ENCODE peak calls at places on chromosomes 13 and 19, in six cellular contexts. A is NT2/D1, B is K562, S is SK-N-SH, P is GM12878, W is H1. T is an unnamed sample.

GRCh38 chr13:37495046-37495445 is 103.5 kb downstream of the POSTN start:
- DNase-seq in A (no peak), B (no peak), S (no peak), P (no peak), W (no peak), T (no peak)

GRCh38 chr19:805600-806550 is 8.6 kb downstream of the PTBP1 start:
- DNase-seq in A (no peak), B (no peak), S (peak), P (no peak), W (no peak), T (no peak)

GRCh38 chr19:45791744-45792481 is 732 bp downstream of the DMWD start:
- DNase-seq in A (no peak), B (no peak), S (no peak), P (no peak), W (no peak), T (no peak)

GRCh38 chr13:79659161-79659560 is 178.2 kb downstream of the NDFIP2 start:
- DNase-seq in A (no peak), B (no peak), S (peak), P (no peak), W (no peak), T (no peak)

GRCh38 chr13:107512551-107512950 is 702.8 kb downstream of the LIG4 start:
- DNase-seq in A (no peak), B (no peak), S (no peak), P (no peak), W (no peak), T (no peak)

GRCh38 chr13:29561918-29562317 is 33.6 kb downstream of the SLC7A1 start:
- DNase-seq in A (no peak), B (no peak), S (no peak), P (no peak), W (no peak), T (peak)

GRCh38 chr13:29948246-29948645 is 97.8 kb upstream of the UBL3 start:
- DNase-seq in A (no peak), B (no peak), S (no peak), P (no peak), W (no peak), T (no peak)

GRCh38 chr19:36719687-36720556 is 32.5 kb downstream of the ZNF567 start:
- DNase-seq in A (no peak), B (no peak), S (no peak), P (no peak), W (no peak), T (no peak)

GRCh38 chr13:62643007-62643483 is 1227.4 kb upstream of the PCDH20 start:
- DNase-seq in A (no peak), B (no peak), S (no peak), P (peak), W (no peak), T (peak)

GRCh38 chr13:100290165-100290801 is 201.4 kb downstream of the PCCA start:
- DNase-seq in A (no peak), B (no peak), S (no peak), P (no peak), W (no peak), T (peak)

GRCh38 chr19:43534811-43535761 is 2.1 kb downstream of the ZNF575 start:
- DNase-seq in A (no peak), B (peak), S (peak), P (no peak), W (peak), T (peak)

GRCh38 chr13:51803018-51803417 is 945 bp downstream of the DHRS12 start:
- DNase-seq in A (no peak), B (no peak), S (peak), P (no peak), W (no peak), T (no peak)

GRCh38 chr13:105969761-105970160 is 565.7 kb downstream of the EFNB2 start:
- DNase-seq in A (no peak), B (no peak), S (no peak), P (no peak), W (no peak), T (no peak)

GRCh38 chr13:41756198-41756885 is 204.6 kb downstream of the VWA8 start:
- DNase-seq in A (no peak), B (no peak), S (no peak), P (no peak), W (no peak), T (no peak)

GRCh38 chr13:44989071-44989889 is at the start of the genes GPALPP1 and NUFIP1:
- DNase-seq in A (peak), B (peak), S (peak), P (peak), W (peak), T (peak)

GRCh38 chr19:12733907-12734214 is 623 bp downstream of the TRIR start:
- DNase-seq in A (no peak), B (no peak), S (no peak), P (no peak), W (no peak), T (no peak)
- TF ChIP-seq YY1 in A (no peak), B (no peak), S (no peak), P (no peak), W (no peak), T (no peak)

GRCh38 chr13:87166348-87166747 is 504.8 kb upstream of the SLITRK5 start:
- DNase-seq in A (no peak), B (no peak), S (no peak), P (no peak), W (no peak), T (no peak)

GRCh38 chr13:87169337-87169736 is 501.8 kb upstream of the SLITRK5 start:
- DNase-seq in A (no peak), B (no peak), S (no peak), P (no peak), W (no peak), T (no peak)

GRCh38 chr13:87172166-87172825 is 498.9 kb upstream of the SLITRK5 start:
- DNase-seq in A (no peak), B (no peak), S (no peak), P (no peak), W (no peak), T (no peak)

GRCh38 chr13:87168390-87168789 is 502.8 kb upstream of the SLITRK5 start:
- DNase-seq in A (no peak), B (no peak), S (no peak), P (no peak), W (no peak), T (no peak)
- TF ChIP-seq YY1 in A (no peak), B (no peak), S (no peak), P (no peak), W (no peak), T (no peak)

GRCh38 chr19:5680437-5681368 is at the start of the genes HSD11B1L and MICOS13:
- DNase-seq in A (peak), B (peak), S (peak), P (peak), W (peak), T (peak)

GRCh38 chr19:5677597-5677996 is 2.7 kb downstream of the MICOS13 start:
- DNase-seq in A (no peak), B (no peak), S (no peak), P (no peak), W (no peak), T (no peak)

GRCh38 chr19:5680083-5680436 is 256 bp downstream of the MICOS13 start:
- DNase-seq in A (no peak), B (no peak), S (peak), P (no peak), W (no peak), T (no peak)

GRCh38 chr19:5678071-5678682 is 2.1 kb downstream of the MICOS13 start:
- DNase-seq in A (no peak), B (no peak), S (no peak), P (no peak), W (no peak), T (no peak)

GRCh38 chr19:5679289-5680082 is 830 bp downstream of the MICOS13 start:
- DNase-seq in A (no peak), B (no peak), S (no peak), P (no peak), W (no peak), T (no peak)
- TF ChIP-seq YY1 in A (no peak), B (no peak), S (no peak), P (no peak), W (no peak), T (no peak)

DNA sequence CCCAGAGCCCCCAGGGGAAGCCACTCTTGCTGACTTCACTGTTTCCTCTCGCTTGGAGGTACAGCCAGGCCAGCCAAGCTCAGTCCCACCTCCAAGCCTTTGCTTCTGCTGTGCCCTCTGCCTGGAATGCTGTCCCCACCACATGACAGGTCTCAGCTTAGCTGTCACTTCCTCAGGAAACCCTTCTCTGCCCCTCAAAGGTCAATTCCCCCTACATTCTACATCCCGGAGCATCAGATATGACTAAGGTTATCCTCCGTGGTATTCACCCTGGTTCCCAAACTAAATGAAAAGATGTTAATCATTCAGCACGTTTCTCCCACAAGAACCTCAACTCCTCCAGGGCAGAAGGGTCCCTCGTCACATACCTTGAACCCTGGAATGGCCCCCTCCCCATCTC is 53.5 kb downstream of the PTPRS start:
- DNase-seq in A (no peak), B (no peak), S (no peak), P (peak), W (no peak), T (no peak)
- TF ChIP-seq YY1 in A (no peak), B (no peak), S (no peak), P (no peak), W (no peak), T (no peak)

GRCh38 chr19:2269244-2270156 is 12.5 kb downstream of the PEAK3 start:
- DNase-seq in A (peak), B (peak), S (peak), P (peak), W (peak), T (peak)
- TF ChIP-seq YY1 in A (peak), B (peak), S (peak), P (peak), W (peak), T (peak)

DNA sequence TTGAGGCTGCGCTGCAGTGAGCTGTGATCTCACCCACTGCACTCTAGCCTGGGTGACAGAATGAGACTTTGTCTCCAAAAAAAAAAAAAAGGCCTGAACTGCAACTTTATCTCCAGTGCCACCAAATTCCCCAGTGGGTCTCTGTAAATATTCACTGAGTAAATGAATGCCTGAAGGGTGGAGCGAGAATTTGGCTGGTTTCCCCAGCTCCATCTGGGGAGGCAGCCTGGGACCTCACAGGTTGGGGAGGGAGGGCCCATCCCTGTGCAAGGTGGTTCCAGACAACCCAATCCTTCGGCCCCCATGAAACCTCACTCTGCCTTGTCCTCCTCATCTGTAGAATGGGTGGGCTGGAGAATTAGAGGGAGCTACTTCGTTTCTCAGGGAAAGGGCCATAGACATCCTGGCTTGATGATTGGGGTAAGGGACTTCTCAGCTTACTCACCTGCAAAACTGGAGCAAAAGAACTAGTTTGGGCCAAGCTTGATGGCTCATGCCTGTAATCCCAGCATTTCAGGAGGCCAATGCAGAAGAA is 4.2 kb upstream of the PKN1 start:
- DNase-seq in A (no peak), B (no peak), S (no peak), P (no peak), W (no peak), T (peak)
- TF ChIP-seq YY1 in A (no peak), B (no peak), S (no peak), P (no peak), W (no peak), T (no peak)

GRCh38 chr19:19575411-19575810 is 37.3 kb downstream of the CILP2 start:
- DNase-seq in A (no peak), B (no peak), S (no peak), P (no peak), W (no peak), T (no peak)
- TF ChIP-seq YY1 in A (no peak), B (no peak), S (no peak), P (no peak), W (no peak), T (no peak)

T was measured in HepG2.